ENCODE peak calls at places on chromosomes 4 and X, in six cellular contexts. O is cerebellar cortex, R is NCI-H2029, I is Kasumi-1, Q is MG63, D is pons. B is an unnamed sample.

GRCh38 chr4:80192937-80193336 is 4.4 kb upstream of the PRDM8 start:
- DNase-seq in R (no peak), O (no peak), Q (peak), D (no peak), I (no peak), B (no peak)

GRCh38 chr4:965048-965765 is 8.2 kb downstream of the DGKQ start:
- DNase-seq in O (no peak), D (no peak), Q (no peak), R (no peak), I (no peak), B (no peak)

GRCh38 chr4:147096667-147097604 is 151.3 kb upstream of the TTC29 start:
- DNase-seq in Q (no peak), I (peak), R (peak), D (peak), O (peak), B (no peak)

GRCh38 chr4:185145572-185145971 is 2.5 kb downstream of the SLC25A4 start:
- DNase-seq in Q (no peak), R (no peak), O (peak), D (no peak), I (no peak), B (no peak)

GRCh38 chr4:93888308-93888707 is 59.8 kb downstream of the ATOH1 start:
- DNase-seq in R (no peak), D (no peak), O (no peak), I (no peak), Q (no peak), B (no peak)

GRCh38 chr4:159101983-159102622 is 776 bp upstream of the RAPGEF2 start:
- DNase-seq in R (no peak), Q (no peak), O (peak), I (no peak), D (no peak), B (no peak)

GRCh38 chr4:102705391-102705935 is 55.3 kb downstream of the MANBA start:
- DNase-seq in Q (no peak), I (no peak), R (no peak), D (no peak), O (no peak), B (no peak)

GRCh38 chr4:149371021-149371420 is 444.6 kb downstream of the IQCM start:
- DNase-seq in Q (peak), O (peak), I (peak), R (peak), D (peak), B (peak)

GRCh38 chr4:153555730-153556440 is 89.7 kb downstream of the TMEM131L start:
- DNase-seq in D (no peak), I (no peak), Q (peak), R (no peak), O (no peak), B (no peak)

GRCh38 chr4:72604324-72604723 is 35.3 kb upstream of the ADAMTS3 start:
- DNase-seq in Q (peak), I (no peak), D (no peak), O (no peak), R (no peak), B (no peak)

GRCh38 chr4:61336488-61336887 is 136.4 kb downstream of the ADGRL3 start:
- DNase-seq in I (no peak), R (peak), D (peak), Q (no peak), O (peak), B (no peak)

GRCh38 chr4:915595-915994 is 16.5 kb downstream of the GAK start:
- DNase-seq in I (peak), Q (no peak), D (peak), O (no peak), R (no peak), B (no peak)

GRCh38 chrX:154123241-154124219 is 20.5 kb upstream of the OPN1LW start:
- DNase-seq in O (no peak), R (no peak), I (peak), D (peak), Q (no peak), B (no peak)

GRCh38 chr4:159175989-159176375 is 73.1 kb downstream of the RAPGEF2 start:
- DNase-seq in I (no peak), R (no peak), D (no peak), Q (no peak), O (no peak), B (no peak)

GRCh38 chr4:121733942-121734341 is 31.0 kb downstream of the SMIM43 start:
- DNase-seq in D (no peak), R (no peak), I (no peak), Q (no peak), O (no peak), B (no peak)

GRCh38 chr4:98572697-98573096 is 85.7 kb downstream of the TSPAN5 start:
- DNase-seq in I (no peak), O (peak), R (no peak), D (no peak), Q (no peak), B (no peak)

GRCh38 chr4:2341911-2342652 is 76.4 kb downstream of the ZFYVE28 start:
- DNase-seq in I (no peak), O (no peak), R (no peak), D (no peak), Q (no peak), B (no peak)

GRCh38 chr4:88002786-88003185 is 4.6 kb upstream of the PKD2 start:
- DNase-seq in Q (no peak), R (peak), D (no peak), O (no peak), I (no peak), B (no peak)

B was measured in SHP77.